ENCODE peak calls at places on chromosomes 5 and 9, in four cellular contexts. B is HCT116, J is HepG2, Y is K562. W is an unnamed sample.

GRCh38 chr9:87070331-87070730 is 123.0 kb upstream of the GAS1 start:
- DNase-seq in B (no peak), J (no peak), Y (no peak), W (no peak)

GRCh38 chr9:21674894-21675293 is 127.5 kb upstream of the MTAP start:
- DNase-seq in B (peak), J (no peak), Y (no peak), W (peak)

GRCh38 chr5:124729687-124730359 is 16.6 kb downstream of the ZNF608 start:
- DNase-seq in B (no peak), J (no peak), Y (no peak), W (no peak)

GRCh38 chr5:32311404-32312193 is 1.1 kb downstream of the MTMR12 start:
- DNase-seq in B (no peak), J (no peak), Y (peak), W (no peak)

GRCh38 chr9:35910613-35911488 is 1.6 kb downstream of the SPAAR start:
- DNase-seq in B (peak), J (peak), Y (peak), W (no peak)

GRCh38 chr5:146427619-146427997 is 19.5 kb upstream of the TCERG1 start:
- DNase-seq in B (no peak), J (no peak), Y (no peak), W (no peak)

GRCh38 chr9:30178586-30178985 is 2205.9 kb upstream of the ACO1 start:
- DNase-seq in B (no peak), J (no peak), Y (no peak), W (no peak)

GRCh38 chr9:117723986-117724654 is 19.9 kb downstream of the TLR4 start:
- DNase-seq in B (no peak), J (no peak), Y (no peak), W (no peak)

GRCh38 chr5:90533794-90534193 is 4.4 kb upstream of the LYSMD3 start:
- DNase-seq in B (no peak), J (no peak), Y (peak), W (no peak)

GRCh38 chr9:78620303-78620702 is 323.4 kb downstream of the PSAT1 start:
- DNase-seq in B (no peak), J (no peak), Y (no peak), W (no peak)

GRCh38 chr9:114288233-114289051 is 34.5 kb upstream of the ORM1 start:
- DNase-seq in B (no peak), J (no peak), Y (no peak), W (no peak)

GRCh38 chr5:103411721-103412120 is 150.9 kb downstream of the NUDT12 start:
- DNase-seq in B (no peak), J (no peak), Y (no peak), W (no peak)

GRCh38 chr5:43636076-43636475 is 33.1 kb downstream of the NNT start:
- DNase-seq in B (no peak), J (no peak), Y (no peak), W (no peak)

GRCh38 chr5:130966990-130967389 is 198.1 kb downstream of the HINT1 start:
- DNase-seq in B (no peak), J (no peak), Y (no peak), W (no peak)

GRCh38 chr9:118148990-118149389 is 444.8 kb downstream of the TLR4 start:
- DNase-seq in B (no peak), J (no peak), Y (no peak), W (no peak)

GRCh38 chr9:93679536-93680444 is 103.4 kb downstream of the PHF2 start:
- DNase-seq in B (no peak), J (no peak), Y (no peak), W (no peak)

GRCh38 chr9:69964446-69964845 is 79.2 kb upstream of the MAMDC2 start:
- DNase-seq in B (no peak), J (no peak), Y (no peak), W (no peak)

GRCh38 chr9:96871176-96871575 is 16.9 kb upstream of the ZNF782 start:
- DNase-seq in B (no peak), J (no peak), Y (no peak), W (no peak)

GRCh38 chr9:16031971-16032370 is 479.1 kb downstream of the CCDC171 start:
- DNase-seq in B (no peak), J (no peak), Y (no peak), W (no peak)

DNA sequence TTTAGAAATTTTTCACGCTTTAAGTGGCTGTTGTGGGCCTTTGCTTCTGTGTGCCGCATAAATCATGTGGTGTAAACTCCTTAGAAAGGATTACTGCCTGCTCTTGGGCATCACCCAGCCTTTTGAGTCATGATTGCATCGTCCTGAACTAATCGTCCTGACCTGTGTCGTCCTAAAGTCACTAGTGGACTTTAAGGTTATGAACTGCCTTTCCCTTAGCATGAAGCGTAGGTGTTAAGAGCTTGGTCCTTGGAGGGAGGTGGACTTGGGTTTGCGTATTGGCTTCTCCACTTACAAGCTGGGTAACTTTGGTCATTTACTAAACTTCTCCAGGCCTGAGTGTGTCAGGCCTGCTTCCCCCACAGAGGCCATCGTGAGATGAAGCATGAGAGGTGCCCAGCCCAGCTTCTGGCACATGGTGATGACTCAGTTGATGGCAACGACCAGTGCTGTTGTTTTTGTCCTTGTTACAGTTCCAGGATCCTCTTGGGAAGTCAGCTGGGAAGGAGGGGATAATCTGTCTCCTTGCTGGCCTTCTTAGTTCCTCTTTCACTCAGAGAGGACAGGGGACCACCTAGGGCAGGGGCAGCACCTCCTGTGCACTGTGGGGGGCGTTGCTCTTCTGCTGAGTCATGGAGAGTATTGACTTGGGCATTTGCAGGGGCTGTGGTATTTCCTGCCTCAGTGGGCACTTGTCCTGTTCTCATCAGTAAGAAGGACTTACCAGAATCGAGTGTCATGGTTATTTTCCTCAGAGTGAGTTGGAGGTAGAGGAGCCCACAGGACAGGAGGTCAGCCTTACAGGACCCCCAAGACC is 54.2 kb upstream of the NCS1 start:
- DNase-seq in B (peak), J (no peak), Y (no peak), W (no peak)
- TF ChIP-seq TCF7L2 in B (no peak), J (no peak), Y (no peak), W (no peak)

GRCh38 chr5:95221234-95221633 is 63.7 kb downstream of the MCTP1 start:
- DNase-seq in B (no peak), J (no peak), Y (no peak), W (no peak)
- TF ChIP-seq TCF7L2 in B (no peak), J (no peak), Y (no peak), W (no peak)

GRCh38 chr9:134738869-134739659 is 97.5 kb downstream of the COL5A1 start:
- DNase-seq in B (peak), J (peak), Y (peak), W (no peak)
- TF ChIP-seq TCF7L2 in B (no peak), J (no peak), Y (no peak), W (no peak)

DNA sequence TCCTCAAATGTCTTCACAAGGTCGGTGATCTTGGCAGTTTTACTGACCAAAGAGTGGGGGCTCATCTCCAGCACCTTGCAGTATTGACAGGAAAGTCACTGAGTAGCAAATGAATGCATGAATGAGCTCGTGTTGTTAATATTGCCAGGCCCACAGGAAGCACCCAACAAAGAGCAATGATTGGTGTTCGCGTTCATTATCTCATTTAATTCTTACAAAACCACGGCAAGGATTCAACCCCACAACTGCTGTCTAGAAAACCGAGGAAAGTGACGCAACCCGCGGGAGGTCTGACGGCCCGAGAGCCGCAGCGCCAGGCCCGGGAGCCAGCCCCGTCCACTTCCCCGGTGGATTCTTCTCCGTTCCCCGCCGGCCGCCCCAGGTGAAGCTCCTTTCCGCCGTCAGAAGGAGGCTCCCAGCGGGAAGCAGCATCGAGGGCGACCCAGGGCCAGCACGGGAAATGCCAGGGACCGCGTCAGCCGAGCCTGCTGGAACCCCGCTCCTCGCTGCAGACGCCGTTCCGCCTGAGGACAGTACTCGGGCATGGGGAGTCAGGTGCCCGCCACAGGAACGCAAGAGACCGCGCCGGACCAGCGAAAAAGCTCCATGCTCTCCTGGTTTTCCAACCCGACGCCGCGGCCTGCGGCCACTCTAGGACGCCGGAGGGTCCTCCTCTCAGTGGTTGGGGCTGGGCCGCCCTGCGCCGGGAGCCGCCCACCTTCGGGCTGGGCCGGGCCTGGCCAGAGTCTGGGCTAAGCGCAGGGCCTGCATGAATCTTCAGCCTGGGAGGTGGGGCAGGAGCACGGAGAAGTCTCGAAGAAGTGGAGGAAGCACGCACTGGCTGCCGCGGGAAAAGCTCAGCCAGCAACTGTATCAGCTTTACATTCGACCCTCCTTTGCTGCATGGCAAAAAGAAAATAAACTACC is 19.8 kb upstream of the FER start:
- DNase-seq in B (peak), J (peak), Y (peak), W (no peak)
- TF ChIP-seq TCF7L2 in B (no peak), J (no peak), Y (no peak), W (peak)

GRCh38 chr9:121736964-121737462 is 85.6 kb downstream of the DAB2IP start:
- DNase-seq in B (no peak), J (peak), Y (peak), W (no peak)

GRCh38 chr9:121736147-121736721 is 84.8 kb downstream of the DAB2IP start:
- DNase-seq in B (no peak), J (no peak), Y (no peak), W (no peak)

GRCh38 chr9:121734465-121734864 is 83.0 kb downstream of the DAB2IP start:
- DNase-seq in B (no peak), J (no peak), Y (no peak), W (no peak)

GRCh38 chr9:121735792-121736130 is 84.3 kb downstream of the DAB2IP start:
- DNase-seq in B (no peak), J (no peak), Y (no peak), W (no peak)

GRCh38 chr9:121735065-121735791 is 83.8 kb downstream of the DAB2IP start:
- DNase-seq in B (no peak), J (peak), Y (peak), W (no peak)
- TF ChIP-seq TCF7L2 in B (no peak), J (no peak), Y (no peak), W (no peak)

GRCh38 chr9:137423001-137423809 is at the start of the genes EXD3 and NOXA1:
- DNase-seq in B (peak), J (peak), Y (peak), W (peak)

GRCh38 chr9:137423810-137424291 is 658 bp downstream of the NOXA1 start:
- DNase-seq in B (no peak), J (no peak), Y (peak), W (no peak)

GRCh38 chr9:137422668-137423000 is 328 bp downstream of the EXD3 start:
- DNase-seq in B (no peak), J (no peak), Y (peak), W (no peak)

GRCh38 chr9:137426018-137426681 is 3.0 kb downstream of the NOXA1 start:
- DNase-seq in B (no peak), J (no peak), Y (no peak), W (no peak)

DNA sequence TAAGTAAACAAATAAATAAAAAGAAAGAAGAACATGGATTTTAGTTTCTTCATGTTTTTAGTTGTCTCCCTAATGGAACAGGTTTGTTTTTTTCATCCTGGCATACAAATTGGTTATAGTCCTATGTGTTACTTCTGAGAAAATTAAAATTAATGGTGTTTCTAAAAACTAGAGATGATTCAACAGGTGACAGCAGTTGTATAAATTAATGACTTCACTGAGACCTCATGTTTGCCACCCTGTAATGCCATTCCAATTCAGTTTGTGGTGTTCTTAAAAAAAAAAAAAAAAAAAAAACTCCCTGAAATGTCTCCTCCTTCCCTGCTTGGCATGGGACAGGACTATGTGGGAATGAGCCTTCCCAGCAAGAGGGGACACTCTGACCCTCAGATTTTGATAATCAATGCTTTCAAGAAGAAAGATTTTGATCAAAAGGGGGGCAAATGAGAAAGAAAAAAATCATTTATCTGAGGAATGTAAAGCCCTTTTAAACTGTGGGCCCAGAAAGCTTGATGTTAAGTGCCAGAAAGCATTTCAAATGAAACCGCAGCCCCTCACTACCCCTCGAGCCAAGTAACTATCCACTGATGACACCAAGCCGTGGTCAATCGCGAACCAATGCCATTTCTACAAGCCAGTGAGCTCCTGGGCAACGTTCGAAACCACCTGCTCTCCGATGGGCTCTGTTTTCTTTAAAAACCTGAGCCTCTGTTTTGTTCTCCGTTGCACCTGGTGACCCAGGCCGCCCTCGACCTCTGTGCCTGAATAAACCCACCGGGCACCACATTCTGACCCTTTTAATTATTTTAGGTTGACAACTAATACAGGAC is 909 bp downstream of the EXD3 start:
- DNase-seq in B (no peak), J (no peak), Y (no peak), W (no peak)
- TF ChIP-seq TCF7L2 in B (no peak), J (no peak), Y (no peak), W (no peak)

GRCh38 chr9:130659699-130660248 is 4.6 kb upstream of the PRDM12 start:
- DNase-seq in B (no peak), J (no peak), Y (no peak), W (no peak)
- TF ChIP-seq TCF7L2 in B (no peak), J (no peak), Y (no peak), W (no peak)